ENCODE peak calls at places on chromosome 9, in six cellular contexts. S, U, J, Z, P and M are unnamed samples.

GRCh38 chr9:130320697-130321080 is 55.1 kb downstream of the HMCN2 start:
- DNase-seq in J (no peak), S (no peak), Z (peak), U (no peak), P (no peak), M (no peak)

GRCh38 chr9:15354713-15355112 is 47.7 kb upstream of the TTC39B start:
- DNase-seq in J (no peak), S (no peak), P (peak), U (no peak), Z (no peak), M (no peak)

GRCh38 chr9:109966643-109967368 is 186.8 kb downstream of the PALM2AKAP2 start:
- DNase-seq in J (no peak), U (no peak), S (no peak), Z (no peak), P (no peak), M (no peak)

GRCh38 chr9:21031091-21031817 is at the start of gene HACD4:
- DNase-seq in U (peak), P (peak), J (peak), Z (peak), S (no peak), M (peak)

GRCh38 chr9:136438548-136438908 is 1.1 kb downstream of the INPP5E start:
- DNase-seq in J (peak), P (no peak), U (peak), S (no peak), Z (peak), M (peak)

GRCh38 chr9:134287591-134288518 is 38.4 kb upstream of the RXRA start:
- DNase-seq in U (no peak), P (no peak), J (no peak), S (peak), Z (peak), M (no peak)

GRCh38 chr9:134065720-134066419 is 2.0 kb downstream of the BRD3 start:
- DNase-seq in S (no peak), U (peak), P (peak), Z (peak), J (peak), M (peak)

GRCh38 chr9:93154293-93154903 is 20.3 kb upstream of the NINJ1 start:
- DNase-seq in J (peak), S (peak), U (no peak), P (peak), Z (peak), M (peak)

GRCh38 chr9:126809068-126809467 is 4.2 kb downstream of the ZBTB43 start:
- DNase-seq in U (peak), Z (no peak), S (no peak), P (no peak), J (no peak), M (peak)

GRCh38 chr9:136363606-136364368 is at the start of gene DNLZ:
- DNase-seq in U (peak), Z (peak), J (peak), S (peak), P (peak), M (peak)

GRCh38 chr9:78130853-78131252 is 99.2 kb upstream of the GNAQ start:
- DNase-seq in Z (no peak), U (no peak), P (no peak), J (no peak), S (no peak), M (no peak)

GRCh38 chr9:121568541-121569265 is 69.1 kb upstream of the GGTA1 start:
- DNase-seq in U (no peak), S (no peak), Z (no peak), J (no peak), P (no peak), M (peak)

GRCh38 chr9:37503736-37504135 is 18.0 kb downstream of the POLR1E start:
- DNase-seq in S (no peak), P (peak), Z (no peak), U (peak), J (peak), M (peak)

GRCh38 chr9:136010615-136011341 is 49.6 kb upstream of the UBAC1 start:
- DNase-seq in S (no peak), P (no peak), Z (peak), U (no peak), J (no peak), M (no peak)

GRCh38 chr9:91119679-91120078 is 242.0 kb downstream of the AUH start:
- DNase-seq in Z (no peak), U (no peak), P (no peak), J (no peak), S (no peak), M (peak)

GRCh38 chr9:22111871-22112247 is 102.8 kb upstream of the CDKN2B start:
- DNase-seq in P (no peak), S (no peak), J (no peak), U (peak), Z (no peak), M (peak)

GRCh38 chr9:126152622-126153362 is 173.8 kb upstream of the MVB12B start:
- DNase-seq in J (no peak), U (no peak), P (no peak), Z (no peak), S (no peak), M (no peak)

GRCh38 chr9:95204710-95205109 is 112.8 kb downstream of the FANCC start:
- DNase-seq in Z (no peak), U (no peak), P (no peak), J (no peak), S (no peak), M (no peak)

GRCh38 chr9:5509573-5509972 is 758 bp upstream of the PDCD1LG2 start:
- DNase-seq in J (no peak), Z (no peak), P (no peak), U (peak), S (no peak), M (peak)

GRCh38 chr9:8683496-8683895 is 883.9 kb upstream of the DMAC1 start:
- DNase-seq in U (no peak), Z (no peak), S (no peak), J (no peak), P (no peak), M (no peak)

GRCh38 chr9:99416007-99416406 is 193.9 kb downstream of the SEC61B start:
- DNase-seq in S (no peak), J (no peak), U (peak), P (no peak), Z (no peak), M (peak)

GRCh38 chr9:122572456-122572855 is 10.7 kb downstream of the OR1L8 start:
- DNase-seq in J (peak), Z (no peak), U (no peak), P (no peak), S (no peak), M (peak)

GRCh38 chr9:132348676-132349075 is 6.1 kb downstream of the SETX start:
- DNase-seq in S (no peak), U (no peak), J (no peak), P (no peak), Z (no peak), M (no peak)

GRCh38 chr9:1303911-1304310 is 253.8 kb downstream of the DMRT2 start:
- DNase-seq in Z (no peak), P (no peak), S (no peak), U (no peak), J (no peak), M (no peak)

GRCh38 chr9:112819635-112820496 is 69.3 kb downstream of the SNX30 start:
- DNase-seq in S (peak), U (peak), Z (peak), J (peak), P (no peak), M (peak)